ENCODE peak calls at places on chromosomes 4 and X, in ten cellular contexts. R, P, X, L, D, Y, Q, W, S and I are unnamed samples. For H3K36me3, the result is how much of the 10 kb centered on the place peaks cover.

GRCh38 chr4:80017125-80017854 is 55.7 kb downstream of the ANTXR2 start:
- DNase-seq in R (no peak), P (no peak), X (no peak), L (peak), D (no peak), Y (no peak), Q (no peak), W (no peak), S (peak), I (peak)

GRCh38 chrX:105323951-105324350 is 103.5 kb upstream of the TEX13A start:
- DNase-seq in R (no peak), P (no peak), X (no peak), L (peak), D (no peak), Y (no peak), Q (no peak), W (no peak), S (peak), I (peak)

GRCh38 chr4:157204634-157205244 is 15.8 kb upstream of the GRIA2 start:
- DNase-seq in R (peak), P (no peak), X (no peak), L (no peak), D (no peak), Y (no peak), Q (peak), W (peak), S (no peak), I (no peak)

GRCh38 chr4:64272432-64272831 is 136.8 kb downstream of the TECRL start:
- DNase-seq in R (peak), P (no peak), X (peak), L (no peak), D (peak), Y (no peak), Q (no peak), W (no peak), S (no peak), I (no peak)

GRCh38 chr4:188955066-188955465 is 815.8 kb downstream of the TRIML1 start:
- DNase-seq in R (no peak), P (no peak), X (no peak), L (no peak), D (no peak), Y (no peak), Q (no peak), W (no peak), S (no peak), I (no peak)

GRCh38 chr4:186203391-186203802 is 12.0 kb downstream of the CYP4V2 start:
- DNase-seq in R (no peak), P (no peak), X (no peak), L (no peak), D (no peak), Y (no peak), Q (no peak), W (no peak), S (peak), I (no peak)

GRCh38 chr4:175542787-175543186 is 269.3 kb downstream of the GPM6A start:
- DNase-seq in R (no peak), P (no peak), X (no peak), L (no peak), D (no peak), Y (no peak), Q (no peak), W (no peak), S (peak), I (peak)

GRCh38 chr4:81030617-81031388 is at the start of gene BMP3:
- DNase-seq in R (no peak), P (no peak), X (peak), L (peak), D (peak), Y (no peak), Q (peak), W (no peak), S (peak), I (no peak)

DNA sequence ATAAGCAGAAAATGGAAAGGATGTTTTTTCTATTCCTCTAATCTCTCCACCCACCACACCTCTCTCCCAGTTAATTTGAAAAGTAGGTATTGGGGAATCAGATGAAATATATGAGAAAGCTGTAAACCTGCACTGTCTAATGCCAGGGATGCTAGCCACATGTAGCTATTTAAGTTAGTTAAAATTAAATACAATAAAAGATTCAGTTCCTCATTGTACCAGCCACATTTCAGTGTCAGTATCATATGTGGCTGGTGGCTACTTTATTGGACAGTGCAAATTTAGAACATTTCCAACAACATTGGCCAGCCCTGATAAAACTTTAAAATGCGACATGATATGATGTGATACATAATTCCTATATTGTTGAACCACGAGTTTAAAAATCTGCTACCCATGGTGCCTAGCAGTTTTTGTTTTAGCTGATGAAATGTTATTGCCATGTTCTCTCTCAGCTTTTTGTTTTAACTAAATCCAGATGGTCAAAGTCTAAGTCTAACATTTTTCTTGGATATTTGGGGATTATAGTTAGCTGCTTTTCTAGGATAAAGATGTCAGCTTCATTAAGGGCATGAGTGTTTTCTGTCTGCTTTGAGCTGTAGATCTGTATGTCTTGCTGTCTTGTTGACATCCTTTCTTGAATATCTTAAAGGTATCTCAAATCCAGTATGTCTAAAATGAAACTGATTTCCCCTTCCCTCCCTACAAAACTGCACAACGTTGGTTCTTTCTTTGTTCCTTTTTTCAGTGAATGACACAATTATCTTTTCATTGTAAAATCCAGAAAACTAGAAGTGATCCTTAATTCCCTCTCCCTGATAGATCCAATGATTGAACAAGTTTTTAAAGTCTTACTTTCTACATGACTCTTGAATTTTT is 6.1 kb downstream of the ARFIP1 start:
- DNase-seq in R (no peak), P (no peak), X (no peak), L (no peak), D (no peak), Y (no peak), Q (no peak), W (no peak), S (peak), I (no peak)
- H3K4me3 ChIP-seq in R (no peak), P (no peak), X (no peak), L (no peak), D (no peak), Y (no peak), Q (no peak), W (no peak), S (no peak), I (no peak)

DNA sequence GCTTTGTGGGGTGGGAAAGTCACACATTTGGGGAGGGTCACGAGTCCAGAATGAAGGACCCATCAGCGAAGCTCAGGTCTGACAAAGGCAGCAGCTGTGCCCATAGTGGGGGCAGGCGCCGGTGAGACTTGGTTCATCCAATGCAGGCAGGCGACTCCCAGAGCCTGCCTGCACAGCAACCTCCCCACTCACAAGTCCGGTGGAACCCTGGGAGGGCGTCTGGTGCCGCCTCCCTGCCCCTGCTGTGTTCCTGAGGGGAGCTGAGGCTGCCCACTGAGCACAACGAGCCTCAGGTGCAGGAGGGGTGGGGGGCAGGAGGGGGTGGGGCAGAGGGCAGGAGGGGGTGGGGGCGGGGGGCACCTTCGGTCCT is 13.7 kb downstream of the LRPAP1 start:
- DNase-seq in R (no peak), P (no peak), X (peak), L (no peak), D (no peak), Y (no peak), Q (no peak), W (no peak), S (no peak), I (no peak)
- H3K36me3 ChIP-seq in R (under half), P (half or more), X (under half), L (under half), D (half or more), Y (under half), Q (half or more), W (under half), S (under half), I (half or more)

GRCh38 chr4:84497835-84498202 is 1.3 kb downstream of the NKX6-1 start:
- DNase-seq in R (no peak), P (no peak), X (no peak), L (no peak), D (no peak), Y (no peak), Q (no peak), W (no peak), S (no peak), I (no peak)
- H3K4me3 ChIP-seq in R (peak), P (peak), X (peak), L (no peak), D (peak), Y (peak), Q (peak), W (peak), S (peak), I (peak)

GRCh38 chr4:6618386-6619115 is 21.9 kb upstream of the MRFAP1 start:
- DNase-seq in R (no peak), P (no peak), X (peak), L (no peak), D (no peak), Y (no peak), Q (peak), W (no peak), S (no peak), I (no peak)

GRCh38 chr4:6620296-6620695 is 20.2 kb upstream of the MRFAP1 start:
- DNase-seq in R (no peak), P (no peak), X (peak), L (no peak), D (no peak), Y (no peak), Q (peak), W (no peak), S (no peak), I (no peak)

GRCh38 chr4:6619466-6620255 is 20.8 kb upstream of the MRFAP1 start:
- DNase-seq in R (no peak), P (no peak), X (peak), L (no peak), D (no peak), Y (no peak), Q (peak), W (no peak), S (no peak), I (no peak)

GRCh38 chr4:6617246-6617645 is 23.2 kb upstream of the MRFAP1 start:
- DNase-seq in R (no peak), P (no peak), X (peak), L (no peak), D (no peak), Y (no peak), Q (no peak), W (no peak), S (no peak), I (no peak)

GRCh38 chr4:6619116-6619465 is 21.4 kb upstream of the MRFAP1 start:
- DNase-seq in R (no peak), P (no peak), X (peak), L (no peak), D (no peak), Y (no peak), Q (peak), W (no peak), S (no peak), I (no peak)
- H3K36me3 ChIP-seq in R (under half), P (under half), X (under half), L (under half), D (under half), Y (under half), Q (under half), W (under half), S (under half), I (under half)

DNA sequence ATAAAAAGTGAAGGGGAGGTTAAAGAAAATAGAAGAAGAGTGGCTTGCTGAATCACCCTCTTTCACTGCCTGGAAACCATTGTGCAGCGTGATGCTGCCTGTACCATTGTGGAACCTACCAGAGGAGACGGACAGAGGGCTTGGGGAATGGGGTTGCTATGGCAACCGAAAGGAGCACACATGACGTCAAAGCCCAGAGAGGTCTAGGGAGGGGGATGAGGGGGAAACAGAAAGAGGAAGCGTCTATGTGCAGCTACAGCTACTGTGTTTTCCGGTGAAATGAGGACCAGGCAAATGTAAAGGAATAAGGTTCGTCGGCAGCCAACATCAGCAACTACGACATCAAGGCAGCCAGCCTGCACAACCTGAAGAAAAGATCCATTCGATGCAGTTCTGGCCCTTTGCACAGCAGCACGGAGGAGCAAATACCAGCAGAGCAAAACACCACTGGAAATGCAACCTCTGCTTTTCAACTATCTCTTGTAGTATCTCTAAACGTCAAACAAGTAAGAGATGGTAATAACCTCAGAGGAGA is at the start of gene MAPK10:
- DNase-seq in R (peak), P (peak), X (no peak), L (peak), D (peak), Y (peak), Q (peak), W (no peak), S (peak), I (peak)
- H3K4me3 ChIP-seq in R (peak), P (peak), X (no peak), L (no peak), D (peak), Y (peak), Q (peak), W (no peak), S (no peak), I (peak)

DNA sequence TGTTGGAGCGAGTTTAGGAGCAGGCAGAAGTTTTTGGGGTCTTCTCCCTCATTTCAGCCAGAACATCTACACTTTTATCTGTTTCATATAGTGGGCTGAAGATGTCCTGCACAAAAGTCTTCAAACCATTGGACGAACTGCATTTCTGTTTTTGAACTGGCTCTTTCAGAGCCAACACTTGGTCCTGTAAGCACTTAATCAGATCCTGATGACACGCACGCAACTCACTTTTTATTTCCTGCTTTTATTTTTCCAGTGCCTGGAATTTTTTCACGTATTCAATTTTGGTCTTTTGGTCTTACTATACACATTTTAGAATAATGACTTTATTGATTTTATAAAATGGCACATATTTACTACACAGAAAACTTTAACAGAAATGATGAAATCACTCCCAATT is 40.2 kb upstream of the NKX3-2 start:
- DNase-seq in R (no peak), P (no peak), X (no peak), L (no peak), D (no peak), Y (no peak), Q (no peak), W (no peak), S (no peak), I (no peak)
- H3K36me3 ChIP-seq in R (under half), P (under half), X (under half), L (under half), D (half or more), Y (under half), Q (half or more), W (under half), S (under half), I (half or more)

DNA sequence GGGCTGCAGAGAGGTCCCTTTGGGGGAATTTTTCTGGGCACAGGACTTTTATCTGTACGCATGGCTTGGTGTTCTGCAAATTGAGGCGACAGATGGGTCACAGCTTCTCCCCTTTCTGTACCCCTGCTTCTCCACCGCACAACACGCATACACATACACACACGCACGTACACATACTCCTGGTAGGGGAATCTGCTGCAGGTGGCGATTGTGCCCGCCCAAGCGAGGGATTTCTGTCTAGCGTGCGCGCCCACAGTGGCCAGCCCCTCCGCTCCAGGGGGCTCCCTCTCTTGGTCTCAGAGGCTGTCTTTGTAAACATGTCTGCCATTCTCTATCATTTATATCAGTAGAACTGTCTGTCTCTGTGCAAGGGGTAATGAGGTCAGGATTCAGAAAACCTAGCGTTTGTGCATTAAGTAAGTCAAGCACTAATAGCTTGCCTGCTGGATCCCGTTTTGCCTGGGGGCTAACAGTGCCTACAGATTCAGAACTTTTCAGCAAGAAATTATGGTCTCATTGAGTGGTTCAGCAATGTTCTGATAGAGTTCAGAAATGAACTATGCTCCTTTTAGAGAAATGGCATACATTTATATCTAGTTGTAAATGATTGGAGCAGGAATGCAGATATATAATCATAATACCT is 2.2 kb downstream of the GRID2 start:
- DNase-seq in R (no peak), P (no peak), X (peak), L (no peak), D (peak), Y (no peak), Q (no peak), W (no peak), S (no peak), I (no peak)
- H3K4me3 ChIP-seq in R (peak), P (peak), X (no peak), L (no peak), D (peak), Y (no peak), Q (peak), W (peak), S (no peak), I (peak)